ENCODE peak calls at places on chromosomes 3 and 15, in eight cellular contexts. X, O, Z, Q, U, R, S and J are unnamed samples.

GRCh38 chr15:88323468-88323867 is 66.9 kb upstream of the NTRK3 start:
- DNase-seq in U (no peak), O (no peak), Q (no peak), Z (no peak), X (no peak), R (no peak), S (no peak), J (no peak)

GRCh38 chr3:187130346-187131066 is 8.8 kb downstream of the RPL39L start:
- DNase-seq in S (peak), R (peak), Z (no peak), Q (peak), X (no peak), U (peak), O (no peak), J (peak)

GRCh38 chr3:100873624-100874023 is 119.6 kb downstream of the ABI3BP start:
- DNase-seq in U (no peak), Q (no peak), O (no peak), S (no peak), X (no peak), R (no peak), Z (no peak), J (no peak)

GRCh38 chr3:156787926-156788663 is 38.1 kb upstream of the LEKR1 start:
- DNase-seq in Q (peak), Z (peak), S (peak), X (no peak), O (no peak), R (no peak), U (peak), J (peak)

GRCh38 chr15:57118013-57118799 is 199.8 kb downstream of the TCF12 start:
- DNase-seq in Z (no peak), U (no peak), S (no peak), X (no peak), Q (peak), O (no peak), R (no peak), J (peak)

GRCh38 chr15:101139986-101140696 is 111.7 kb downstream of the CHSY1 start:
- DNase-seq in R (no peak), U (no peak), S (no peak), Q (no peak), O (no peak), Z (no peak), X (no peak), J (no peak)

GRCh38 chr15:98850991-98851776 is 156.4 kb downstream of the PGPEP1L start:
- DNase-seq in S (peak), Z (peak), Q (peak), R (peak), X (peak), U (peak), O (peak), J (peak)

GRCh38 chr3:169091196-169091595 is 572.3 kb downstream of the MECOM start:
- DNase-seq in Q (peak), S (peak), Z (no peak), R (no peak), U (peak), X (no peak), O (no peak), J (peak)

GRCh38 chr15:71203573-71204444 is 88.5 kb downstream of the THSD4 start:
- DNase-seq in O (peak), R (no peak), S (peak), X (no peak), U (peak), Q (peak), Z (no peak), J (no peak)

GRCh38 chr3:120145498-120146285 is 51.4 kb upstream of the GSK3B start:
- DNase-seq in Z (peak), R (no peak), Q (peak), O (no peak), S (peak), X (no peak), U (peak), J (peak)